ENCODE peak calls at places on chromosome 17, in ten cellular contexts. B is transverse colon; H is body of pancreas; M is CD8-positive, alpha-beta memory T cell; F is prostate gland; S is endodermal cell; K is psoas muscle; E is heart right ventricle; X is left ventricle myocardium inferior; T is endothelial cell of umbilical vein. D is an unnamed sample.

GRCh38 chr17:2050871-2051387 is 4.0 kb upstream of the HIC1 start:
- DNase-seq in B (peak; percentile 37), H (no peak), M (no peak), F (no peak), S (peak; percentile 77), K (peak; percentile 54), E (no peak), X (no peak), T (no peak), D (no peak)

GRCh38 chr17:30964878-30965277 is 6.0 kb upstream of the RNF135 start:
- DNase-seq in B (no peak), H (no peak), M (no peak), F (no peak), S (peak; percentile 28), K (peak; percentile 6), E (no peak), X (no peak), T (no peak), D (peak; percentile 5)

GRCh38 chr17:74280093-74280513 is 6.1 kb downstream of the DNAI2 start:
- DNase-seq in B (peak; percentile 19), H (no peak), M (no peak), F (no peak), S (no peak), K (no peak), E (no peak), X (peak; percentile 42), T (no peak), D (no peak)

GRCh38 chr17:27345141-27345904 is 51.4 kb downstream of the WSB1 start:
- DNase-seq in B (no peak), H (peak; percentile 82), M (no peak), F (peak; percentile 74), S (peak; percentile 96), K (no peak), E (no peak), X (no peak), T (no peak), D (no peak)

GRCh38 chr17:78121801-78122220 is 6.7 kb downstream of the TMC6 start:
- DNase-seq in B (no peak), H (no peak), M (no peak), F (no peak), S (no peak), K (no peak), E (peak; percentile 9), X (no peak), T (no peak), D (no peak)

GRCh38 chr17:73007447-73007846 is 85.0 kb downstream of the SLC39A11 start:
- DNase-seq in B (peak; percentile 23), H (peak; percentile 61), M (no peak), F (no peak), S (no peak), K (no peak), E (no peak), X (no peak), T (no peak), D (no peak)

GRCh38 chr17:75685508-75685907 is 18.4 kb downstream of the SAP30BP start:
- DNase-seq in B (no peak), H (no peak), M (no peak), F (no peak), S (no peak), K (no peak), E (no peak), X (no peak), T (no peak), D (no peak)

GRCh38 chr17:28500712-28501379 is 5.3 kb upstream of the FOXN1 start:
- DNase-seq in B (no peak), H (no peak), M (no peak), F (no peak), S (no peak), K (no peak), E (no peak), X (no peak), T (no peak), D (no peak)

GRCh38 chr17:48310748-48311213 is 119.2 kb downstream of the SKAP1 start:
- DNase-seq in B (no peak), H (no peak), M (no peak), F (no peak), S (peak; percentile 54), K (no peak), E (no peak), X (no peak), T (no peak), D (no peak)

GRCh38 chr17:45791935-45792334 is 7.8 kb downstream of the CRHR1 start:
- DNase-seq in B (no peak), H (peak; percentile 29), M (no peak), F (peak; percentile 69), S (peak; percentile 57), K (no peak), E (no peak), X (no peak), T (no peak), D (no peak)

GRCh38 chr17:546456-546855 is 168.2 kb downstream of the VPS53 start:
- DNase-seq in B (no peak), H (no peak), M (no peak), F (no peak), S (no peak), K (no peak), E (no peak), X (no peak), T (no peak), D (no peak)

GRCh38 chr17:550776-551175 is 163.9 kb downstream of the VPS53 start:
- DNase-seq in B (no peak), H (no peak), M (no peak), F (no peak), S (no peak), K (no peak), E (no peak), X (no peak), T (no peak), D (no peak)

GRCh38 chr17:545156-545555 is 169.5 kb downstream of the VPS53 start:
- DNase-seq in B (no peak), H (no peak), M (no peak), F (no peak), S (peak; percentile 73), K (no peak), E (no peak), X (no peak), T (no peak), D (no peak)

GRCh38 chr17:549197-550040 is 165.2 kb downstream of the VPS53 start:
- DNase-seq in B (no peak), H (no peak), M (no peak), F (no peak), S (no peak), K (no peak), E (no peak), X (no peak), T (peak; percentile 84), D (no peak)

GRCh38 chr17:550041-550398 is 164.6 kb downstream of the VPS53 start:
- DNase-seq in B (no peak), H (no peak), M (no peak), F (no peak), S (no peak), K (no peak), E (no peak), X (no peak), T (no peak), D (no peak)
- H3K27ac ChIP-seq in B (no peak overlapping the region), H (no peak overlapping the region), M (no peak overlapping the region), F (no peak overlapping the region), S (no peak overlapping the region), K (no peak overlapping the region), E (no peak overlapping the region), X (no peak overlapping the region), T (peak overlapping the region; percentile 72), D (no peak overlapping the region)

DNA sequence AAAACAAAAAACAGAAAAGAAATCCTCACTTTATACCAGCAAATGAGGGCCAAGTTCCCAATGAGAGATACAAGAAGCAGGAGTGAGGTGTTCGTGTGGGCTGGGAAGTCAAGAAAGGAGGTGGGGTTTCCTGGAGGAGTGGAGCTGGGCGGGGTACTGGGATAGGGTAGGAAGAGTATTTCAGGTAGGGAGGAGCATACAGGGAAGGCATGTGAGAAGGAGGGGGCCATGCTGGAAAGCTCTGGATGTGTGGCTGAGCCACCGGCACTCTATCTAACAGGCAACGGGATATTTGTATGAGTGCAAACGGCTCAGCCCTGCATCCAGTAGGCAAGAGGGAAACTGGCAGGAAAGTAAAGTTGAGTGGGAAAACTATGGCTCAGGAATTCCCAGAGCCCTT is 4.2 kb downstream of the OR3A2 start:
- DNase-seq in B (no peak), H (no peak), M (no peak), F (no peak), S (no peak), K (no peak), E (no peak), X (no peak), T (no peak), D (no peak)
- H3K36me3 ChIP-seq in B (no peaks in the 10 kb centered on the region), H (no peaks in the 10 kb centered on the region), M (no peaks in the 10 kb centered on the region), F (no peaks in the 10 kb centered on the region), S (no peaks in the 10 kb centered on the region), K (no peaks in the 10 kb centered on the region), E (no peaks in the 10 kb centered on the region), X (no peaks in the 10 kb centered on the region), T (no peaks in the 10 kb centered on the region), D (no peaks in the 10 kb centered on the region)

DNA sequence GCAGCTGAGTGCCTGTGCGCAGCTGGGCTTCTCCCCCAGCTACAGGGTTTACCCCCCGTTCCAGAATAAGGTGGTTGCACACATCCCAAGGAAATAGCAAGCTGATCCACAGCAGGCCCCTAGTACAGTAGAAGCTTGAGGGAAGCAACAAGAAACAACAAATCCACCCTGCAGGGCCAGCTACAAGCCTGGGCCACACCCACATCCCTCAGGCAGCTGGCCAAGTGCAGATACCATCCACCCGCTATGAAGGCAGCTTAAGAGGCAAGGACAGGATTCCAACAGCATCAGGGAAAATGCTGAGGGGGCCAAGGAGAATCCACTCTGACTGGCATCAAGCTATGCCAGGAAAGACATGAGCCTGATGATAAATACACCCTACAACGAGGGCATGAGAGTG is 66.9 kb upstream of the RCVRN start:
- DNase-seq in B (peak; percentile 66), H (no peak), M (no peak), F (peak; percentile 63), S (peak; percentile 67), K (peak; percentile 75), E (peak; percentile 74), X (peak; percentile 83), T (no peak), D (no peak)
- H3K27ac ChIP-seq in B (no peak overlapping the region), H (no peak overlapping the region), M (no peak overlapping the region), F (no peak overlapping the region), S (no peak overlapping the region), K (no peak overlapping the region), E (no peak overlapping the region), X (peak overlapping the region; percentile 30), T (no peak overlapping the region), D (no peak overlapping the region)

DNA sequence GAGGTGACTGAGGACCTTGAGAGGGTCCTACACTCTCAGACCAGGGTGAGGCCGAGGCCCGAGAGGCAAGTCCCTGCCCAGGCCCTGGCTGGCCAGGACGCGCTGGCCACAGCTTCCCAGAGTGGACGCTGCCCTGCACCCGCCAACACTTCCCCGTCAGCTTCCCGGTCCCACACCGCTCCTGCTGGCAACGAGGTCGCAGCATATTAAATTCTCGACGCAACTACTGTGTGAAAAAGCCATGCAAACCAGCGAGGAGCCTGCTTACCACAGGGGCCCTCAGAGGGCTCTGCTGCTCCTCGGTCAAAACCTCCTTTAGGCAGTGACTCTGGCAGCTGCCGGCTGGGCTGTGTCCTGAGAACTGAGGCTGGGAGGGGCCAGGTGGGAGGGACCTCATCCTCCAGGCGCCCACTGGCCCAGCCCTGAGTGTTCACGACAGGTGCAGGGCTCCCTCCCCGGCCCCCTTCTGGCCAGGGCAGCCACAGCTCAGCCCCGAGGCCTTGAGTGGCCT is 2.1 kb upstream of the TEX19 start:
- DNase-seq in B (peak; percentile 67), H (no peak), M (no peak), F (no peak), S (peak; percentile 88), K (no peak), E (no peak), X (no peak), T (no peak), D (no peak)
- H3K36me3 ChIP-seq in B (no peaks in the 10 kb centered on the region), H (no peaks in the 10 kb centered on the region), M (no peaks in the 10 kb centered on the region), F (no peaks in the 10 kb centered on the region), S (no peaks in the 10 kb centered on the region), K (no peaks in the 10 kb centered on the region), E (no peaks in the 10 kb centered on the region), X (no peaks in the 10 kb centered on the region), T (no peaks in the 10 kb centered on the region), D (no peaks in the 10 kb centered on the region)

D was measured in suprapubic skin.